ENCODE peak calls at places on chromosomes 3 and 15, in six cellular contexts. Q, N, D, I, M and S are unnamed samples.

GRCh38 chr3:14988988-14989394 is 41.6 kb downstream of the NR2C2 start:
- DNase-seq in D (no peak), I (no peak), M (no peak), N (no peak), Q (no peak), S (no peak)

GRCh38 chr3:118882353-118882947 is 152.2 kb downstream of the IGSF11 start:
- DNase-seq in M (peak; percentile 73), Q (peak; percentile 81), N (no peak), D (peak; percentile 89), I (peak; percentile 68), S (peak; percentile 53)

GRCh38 chr3:105518201-105518600 is 151.5 kb downstream of the ALCAM start:
- DNase-seq in I (no peak), N (no peak), M (no peak), D (no peak), Q (no peak), S (no peak)

GRCh38 chr15:52121896-52122295 is 9.3 kb upstream of the BCL2L10 start:
- DNase-seq in Q (no peak), N (no peak), I (no peak), M (no peak), D (no peak), S (no peak)

GRCh38 chr3:63355809-63356208 is 77.7 kb downstream of the SYNPR start:
- DNase-seq in M (no peak), I (no peak), D (no peak), N (no peak), Q (no peak), S (no peak)

GRCh38 chr3:102206506-102207145 is 228.2 kb upstream of the ZPLD1 start:
- DNase-seq in D (peak; percentile 51), N (peak; percentile 69), M (peak; percentile 96), Q (peak; percentile 69), I (no peak), S (peak; percentile 90)

GRCh38 chr3:16362781-16363180 is 97.8 kb downstream of the OXNAD1 start:
- DNase-seq in M (no peak), D (no peak), I (no peak), Q (no peak), N (no peak), S (no peak)

GRCh38 chr3:107062787-107063186 is 314.5 kb upstream of the CCDC54 start:
- DNase-seq in D (no peak), M (no peak), I (no peak), N (no peak), Q (no peak), S (no peak)

GRCh38 chr3:101070260-101071121 is 77.3 kb upstream of the ABI3BP start:
- DNase-seq in N (no peak), M (no peak), D (peak; percentile 70), Q (peak; percentile 75), I (peak; percentile 88), S (peak; percentile 82)

GRCh38 chr3:188284455-188285212 is 130.7 kb downstream of the LPP start:
- DNase-seq in N (no peak), I (no peak), Q (no peak), D (no peak), M (no peak), S (no peak)

GRCh38 chr15:94185547-94186236 is 45.7 kb upstream of the MCTP2 start:
- DNase-seq in I (no peak), D (no peak), M (no peak), N (no peak), Q (no peak), S (no peak)

GRCh38 chr3:90062018-90062417 is 954.6 kb downstream of the EPHA3 start:
- DNase-seq in D (no peak), Q (no peak), I (no peak), N (no peak), M (no peak), S (no peak)

GRCh38 chr3:27591811-27592210 is 107.6 kb upstream of the SLC4A7 start:
- DNase-seq in I (no peak), N (no peak), Q (no peak), M (no peak), D (peak; percentile 71), S (no peak)

GRCh38 chr15:32998182-32998581 is 196.3 kb downstream of the FMN1 start:
- DNase-seq in Q (peak; percentile 27), M (no peak), I (no peak), D (no peak), N (no peak), S (no peak)

GRCh38 chr15:81197255-81197630 is 564 bp downstream of the IL16 start:
- DNase-seq in I (no peak), M (no peak), N (no peak), Q (no peak), D (no peak), S (no peak)

GRCh38 chr3:4758957-4759656 is 220.1 kb upstream of the BHLHE40 start:
- DNase-seq in M (no peak), I (no peak), D (no peak), N (no peak), Q (no peak), S (no peak)

GRCh38 chr15:99996667-99997066 is 263.4 kb upstream of the LYSMD4 start:
- DNase-seq in D (no peak), I (no peak), N (no peak), M (no peak), Q (no peak), S (no peak)

GRCh38 chr3:29695201-29695904 is 414.5 kb downstream of the RBMS3 start:
- DNase-seq in N (no peak), Q (peak; percentile 25), I (no peak), D (peak; percentile 38), M (no peak), S (no peak)

GRCh38 chr15:35168464-35168863 is 83.4 kb upstream of the NANOGP8 start:
- DNase-seq in I (no peak), M (no peak), N (no peak), D (no peak), Q (no peak), S (no peak)

GRCh38 chr3:50003766-50004278 is 63.9 kb downstream of the RBM6 start:
- DNase-seq in Q (no peak), N (no peak), I (no peak), M (no peak), D (no peak), S (no peak)

GRCh38 chr15:68843425-68844311 is 23.0 kb upstream of the ANP32A start:
- DNase-seq in I (peak; percentile 75), N (no peak), Q (peak; percentile 9), M (no peak), D (peak; percentile 34), S (peak; percentile 63)

GRCh38 chr15:55514414-55514850 is 6.4 kb upstream of the DNAAF4 start:
- DNase-seq in Q (no peak), I (no peak), M (no peak), D (no peak), N (no peak), S (no peak)

GRCh38 chr3:9392041-9392440 is 5.4 kb upstream of the SETD5 start:
- DNase-seq in Q (no peak), D (no peak), M (no peak), I (no peak), N (no peak), S (no peak)

GRCh38 chr3:36893137-36893557 is 51.7 kb downstream of the TRANK1 start:
- DNase-seq in D (no peak), N (no peak), I (no peak), M (no peak), Q (peak; percentile 65), S (peak; percentile 44)

GRCh38 chr3:10173926-10174435 is 9.3 kb downstream of the IRAK2 start:
- DNase-seq in I (no peak), D (peak; percentile 72), N (peak; percentile 90), M (peak; percentile 95), Q (peak; percentile 84), S (peak; percentile 85)

GRCh38 chr3:176795897-176796296 is 401.4 kb downstream of the TBL1XR1 start:
- DNase-seq in I (no peak), D (no peak), M (no peak), N (no peak), Q (no peak), S (no peak)

GRCh38 chr3:132641837-132642538 is 17.6 kb downstream of the ACAD11 start:
- DNase-seq in M (no peak), I (no peak), Q (no peak), D (no peak), N (no peak), S (no peak)

GRCh38 chr3:28989646-28990089 is 291.2 kb upstream of the RBMS3 start:
- DNase-seq in M (no peak), D (no peak), I (no peak), Q (no peak), N (no peak), S (no peak)

GRCh38 chr3:45841380-45841700 is 579 bp downstream of the LZTFL1 start:
- DNase-seq in Q (peak; percentile 6), N (no peak), M (no peak), D (peak; percentile 33), I (no peak), S (peak; percentile 8)
- H3K27ac ChIP-seq in Q (peak overlapping the region; percentile 68), N (peak overlapping the region; percentile 33), M (peak overlapping the region; percentile 58), D (peak overlapping the region; percentile 66), I (peak overlapping the region; percentile 55), S (no peak overlapping the region)

DNA sequence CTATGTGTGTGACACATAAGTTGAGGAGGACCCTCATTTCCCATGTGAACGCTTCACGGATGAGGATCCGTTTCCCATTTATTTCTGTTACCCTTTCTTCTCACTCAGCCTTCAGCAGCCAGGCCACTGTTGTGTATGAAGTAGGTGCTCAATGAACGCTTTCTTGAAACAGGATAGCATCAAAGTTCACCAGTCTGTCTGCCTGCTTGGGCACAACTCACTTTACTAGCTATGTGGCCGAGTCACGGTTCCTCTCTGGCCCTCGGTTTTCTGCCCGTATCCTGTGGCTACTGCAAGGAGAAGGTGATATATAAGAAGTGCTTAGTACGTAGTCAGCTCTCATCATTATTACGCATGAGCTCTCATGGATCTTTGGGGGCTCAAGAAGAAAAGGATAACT is 22.4 kb downstream of the ACSBG1 start:
- DNase-seq in Q (no peak), M (no peak), I (no peak), N (no peak), D (peak; percentile 12), S (no peak)
- H3K27ac ChIP-seq in Q (no peak overlapping the region), M (no peak overlapping the region), I (no peak overlapping the region), N (no peak overlapping the region), D (peak overlapping the region; percentile 69), S (peak overlapping the region; percentile 54)

DNA sequence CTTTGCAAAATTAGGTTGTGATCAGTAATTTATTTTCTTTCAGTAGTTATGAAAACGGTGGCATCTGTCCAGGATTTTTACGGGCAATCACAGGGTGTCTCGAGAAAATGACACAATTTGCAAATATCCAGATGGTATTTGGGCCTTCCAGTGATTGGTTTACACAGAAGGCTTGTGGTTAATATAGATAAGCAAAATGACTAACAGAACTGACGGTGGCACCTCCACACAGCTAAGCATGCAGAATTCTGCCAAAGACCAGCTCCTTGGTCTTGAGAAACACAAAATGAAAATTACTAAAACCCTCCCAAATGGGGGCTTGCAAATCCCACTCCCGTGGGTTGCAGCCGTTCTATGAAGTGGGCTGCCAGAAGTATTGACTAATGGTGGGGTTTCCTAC is 5.5 kb downstream of the ARHGEF3 start:
- DNase-seq in I (no peak), M (no peak), Q (peak; percentile 57), D (no peak), N (no peak), S (no peak)
- H3K27ac ChIP-seq in I (peak overlapping the region; percentile 80), M (no peak overlapping the region), Q (peak overlapping the region; percentile 85), D (no peak overlapping the region), N (no peak overlapping the region), S (no peak overlapping the region)

DNA sequence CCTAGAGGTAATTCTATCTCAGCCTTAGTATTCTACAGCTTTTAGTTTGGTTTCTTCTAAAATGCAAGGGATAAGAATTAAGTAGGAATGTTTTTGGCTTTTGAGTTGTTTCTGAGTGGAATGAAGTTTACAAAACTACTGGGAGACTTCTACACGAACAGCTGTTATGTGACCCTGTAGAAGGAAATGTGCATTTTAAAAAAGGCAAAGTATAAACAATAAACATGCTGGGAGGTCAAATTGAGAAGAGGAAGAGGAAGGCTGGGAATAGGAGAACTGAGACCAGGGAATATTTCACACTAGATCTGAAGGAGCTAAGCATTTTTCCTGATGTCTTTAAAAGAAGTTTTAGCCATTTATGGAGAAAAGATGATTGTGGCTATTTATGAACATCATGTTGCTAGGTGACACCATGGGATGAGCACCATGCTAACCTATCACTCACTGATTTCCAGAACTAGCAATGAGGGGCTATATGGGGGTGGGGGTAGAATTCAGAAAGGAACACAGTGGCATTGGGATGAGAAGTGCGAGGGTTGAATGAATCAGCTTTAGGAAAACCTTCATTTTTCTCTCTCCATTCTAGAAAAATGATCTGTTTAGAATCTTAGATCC is 76.3 kb upstream of the FAM98B start:
- DNase-seq in D (no peak), N (no peak), M (no peak), Q (no peak), I (no peak), S (no peak)
- H3K27ac ChIP-seq in D (peak overlapping the region; percentile 63), N (no peak overlapping the region), M (no peak overlapping the region), Q (no peak overlapping the region), I (no peak overlapping the region), S (peak overlapping the region; percentile 88)